ENCODE peak calls at places on chromosome 1, in eight cellular contexts. R is HFFc6, D is AG09309, L is astrocyte of the spinal cord, P is WTC11, G is IMR-90, E is fibroblast of mammary gland, N is B cell. T is an unnamed sample.

GRCh38 chr1:50348449-50349241 is 74.6 kb downstream of the DMRTA2 start:
- DNase-seq in L (peak; percentile 68), D (peak; percentile 24), E (peak; percentile 86), G (peak; percentile 77), N (peak; percentile 59), P (peak; percentile 63), R (peak; percentile 64), T (peak; percentile 76)

GRCh38 chr1:205171369-205171768 is 40.1 kb downstream of the DSTYK start:
- DNase-seq in G (no peak), P (no peak), E (no peak), D (no peak), N (no peak), L (no peak), R (no peak), T (no peak)

GRCh38 chr1:201450721-201451291 is 18.2 kb downstream of the PHLDA3 start:
- DNase-seq in D (no peak), G (peak; percentile 89), L (peak; percentile 64), N (no peak), R (peak; percentile 57), P (peak; percentile 39), E (peak; percentile 71), T (no peak)

GRCh38 chr1:70331962-70332361 is 22.6 kb downstream of the ANKRD13C start:
- DNase-seq in P (no peak), E (peak; percentile 30), D (no peak), G (no peak), N (no peak), R (peak; percentile 3), L (peak; percentile 30), T (no peak)

GRCh38 chr1:40363721-40364120 is 9.8 kb upstream of the SMAP2 start:
- DNase-seq in N (peak; percentile 32), D (no peak), E (no peak), P (peak; percentile 27), L (no peak), G (no peak), R (peak; percentile 21), T (peak; percentile 48)

GRCh38 chr1:52152572-52152971 is 10.7 kb downstream of the ZFYVE9 start:
- DNase-seq in E (no peak), G (no peak), P (no peak), L (no peak), R (no peak), N (no peak), D (no peak), T (no peak)

GRCh38 chr1:236522937-236523703 is 662 bp upstream of the LGALS8 start:
- DNase-seq in R (no peak), E (no peak), N (no peak), P (peak; percentile 40), G (no peak), L (no peak), D (no peak), T (no peak)

GRCh38 chr1:218676991-218677390 is 331.9 kb downstream of the TGFB2 start:
- DNase-seq in G (no peak), N (no peak), D (no peak), P (no peak), R (no peak), L (peak; percentile 50), E (no peak), T (no peak)

GRCh38 chr1:55632906-55633305 is 417.7 kb upstream of the USP24 start:
- DNase-seq in E (no peak), P (no peak), L (peak; percentile 5), N (no peak), G (peak; percentile 12), D (no peak), R (no peak), T (no peak)

DNA sequence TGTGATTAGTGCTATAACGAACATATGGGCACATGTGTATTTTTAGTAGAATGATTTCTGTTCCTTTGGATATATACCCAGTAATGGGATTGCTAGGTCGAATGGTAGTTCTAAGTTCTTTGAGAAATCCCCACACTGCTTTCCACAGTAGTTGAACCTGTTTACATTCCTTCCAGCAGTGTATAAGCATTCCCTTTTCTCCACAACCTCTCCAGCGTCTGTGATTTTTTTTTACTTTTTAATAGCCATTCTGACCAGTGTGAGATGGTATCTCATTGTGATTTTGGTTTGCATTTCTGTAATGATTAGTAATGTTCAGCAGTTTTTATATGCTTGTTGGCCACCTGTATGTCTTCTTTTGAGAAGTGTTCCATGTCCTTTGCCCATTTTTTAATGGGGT is 81.8 kb upstream of the SLC44A3 start:
- DNase-seq in N (no peak), R (peak; percentile 61), D (no peak), G (peak; percentile 77), P (no peak), E (no peak), L (no peak), T (no peak)
- TF ChIP-seq CTCF in N (no peak), R (peak; percentile 45), D (no peak), G (peak; percentile 27), P (no peak), E (no peak), L (no peak), T (no peak)

DNA sequence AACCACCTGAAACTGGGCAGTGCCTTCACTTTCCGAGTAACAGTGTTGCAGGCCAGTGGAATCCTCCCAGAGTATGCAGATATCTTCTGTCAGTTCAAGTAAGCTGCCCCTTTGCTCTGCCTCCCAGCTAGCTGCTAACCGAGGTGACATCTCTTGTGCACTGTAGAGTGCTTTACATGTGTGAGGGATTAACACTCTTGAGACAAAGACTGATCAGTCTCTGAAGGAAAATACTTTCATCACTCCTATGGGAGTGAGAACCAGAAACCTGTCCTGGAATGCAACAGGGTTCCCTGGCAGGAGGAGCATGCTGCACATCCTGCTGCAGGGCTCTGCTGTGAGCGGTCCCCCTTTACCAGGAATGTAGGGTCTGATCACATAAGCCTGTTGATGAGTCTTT is 61.4 kb upstream of the PGD start:
- DNase-seq in D (no peak), N (no peak), G (no peak), L (no peak), P (no peak), E (no peak), R (no peak), T (no peak)
- TF ChIP-seq CTCF in D (no peak), N (no peak), G (no peak), L (no peak), P (no peak), E (no peak), R (no peak), T (no peak)

DNA sequence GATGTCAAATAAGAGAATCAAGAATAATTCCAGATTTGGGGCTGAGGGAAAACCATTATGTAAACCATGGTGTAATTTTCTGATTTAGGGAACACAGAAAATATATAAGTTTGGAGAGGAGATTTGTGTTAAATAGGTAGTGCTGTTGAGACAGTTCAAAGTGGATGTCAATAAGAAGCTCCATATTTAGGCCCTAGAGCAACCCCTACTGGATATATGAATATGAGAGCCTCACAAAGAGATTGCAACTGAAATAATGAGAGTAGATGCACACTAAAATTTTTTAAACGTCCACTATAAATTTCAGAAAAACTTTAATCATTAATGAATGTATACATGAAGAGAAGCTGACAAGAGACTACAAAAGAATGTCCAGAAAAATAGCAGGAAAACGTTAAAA is 1447.8 kb upstream of the PRMT6 start:
- DNase-seq in N (no peak), P (no peak), R (peak; percentile 49), L (no peak), G (no peak), D (no peak), E (peak; percentile 25), T (no peak)
- TF ChIP-seq CTCF in N (no peak), P (no peak), R (peak; percentile 72), L (no peak), G (peak; percentile 28), D (peak; percentile 15), E (peak; percentile 34), T (no peak)

DNA sequence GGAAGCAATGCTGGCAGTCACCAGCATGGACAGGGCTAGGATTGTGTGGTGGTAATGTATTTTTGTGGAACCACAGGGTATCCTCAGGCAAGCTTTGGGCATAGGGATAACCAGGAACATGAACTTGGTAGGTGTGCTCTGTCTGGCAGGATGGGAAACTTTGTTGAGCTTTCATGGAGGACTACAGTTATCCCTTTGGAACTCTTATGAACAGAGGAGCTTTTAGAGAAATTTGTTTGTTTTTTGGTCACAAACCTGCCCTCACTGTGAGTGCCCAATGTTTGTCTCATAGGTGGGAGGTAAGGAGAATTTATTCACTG is 54.4 kb downstream of the MACF1 start:
- DNase-seq in D (no peak), P (no peak), R (no peak), N (no peak), E (no peak), G (no peak), L (no peak), T (no peak)
- TF ChIP-seq CTCF in D (no peak), P (no peak), R (peak; percentile 55), N (peak; percentile 36), E (no peak), G (no peak), L (no peak), T (no peak)

GRCh38 chr1:207052736-207053545 is at the start of gene PFKFB2:
- DNase-seq in L (peak; percentile 94), D (peak; percentile 69), P (peak; percentile 100), R (peak; percentile 94), G (peak; percentile 87), E (peak; percentile 91), N (peak; percentile 91), T (peak; percentile 92)
- TF ChIP-seq CTCF in L (no peak), D (no peak), P (no peak), R (peak; percentile 20), G (peak; percentile 7), E (no peak), N (peak; percentile 10), T (no peak)

GRCh38 chr1:187999973-188000372 is 1171.2 kb downstream of the PLA2G4A start:
- DNase-seq in P (no peak), N (no peak), G (peak; percentile 17), E (no peak), D (no peak), R (no peak), L (no peak), T (no peak)
- TF ChIP-seq CTCF in P (no peak), N (no peak), G (peak; percentile 32), E (no peak), D (no peak), R (peak; percentile 36), L (peak; percentile 19), T (no peak)

DNA sequence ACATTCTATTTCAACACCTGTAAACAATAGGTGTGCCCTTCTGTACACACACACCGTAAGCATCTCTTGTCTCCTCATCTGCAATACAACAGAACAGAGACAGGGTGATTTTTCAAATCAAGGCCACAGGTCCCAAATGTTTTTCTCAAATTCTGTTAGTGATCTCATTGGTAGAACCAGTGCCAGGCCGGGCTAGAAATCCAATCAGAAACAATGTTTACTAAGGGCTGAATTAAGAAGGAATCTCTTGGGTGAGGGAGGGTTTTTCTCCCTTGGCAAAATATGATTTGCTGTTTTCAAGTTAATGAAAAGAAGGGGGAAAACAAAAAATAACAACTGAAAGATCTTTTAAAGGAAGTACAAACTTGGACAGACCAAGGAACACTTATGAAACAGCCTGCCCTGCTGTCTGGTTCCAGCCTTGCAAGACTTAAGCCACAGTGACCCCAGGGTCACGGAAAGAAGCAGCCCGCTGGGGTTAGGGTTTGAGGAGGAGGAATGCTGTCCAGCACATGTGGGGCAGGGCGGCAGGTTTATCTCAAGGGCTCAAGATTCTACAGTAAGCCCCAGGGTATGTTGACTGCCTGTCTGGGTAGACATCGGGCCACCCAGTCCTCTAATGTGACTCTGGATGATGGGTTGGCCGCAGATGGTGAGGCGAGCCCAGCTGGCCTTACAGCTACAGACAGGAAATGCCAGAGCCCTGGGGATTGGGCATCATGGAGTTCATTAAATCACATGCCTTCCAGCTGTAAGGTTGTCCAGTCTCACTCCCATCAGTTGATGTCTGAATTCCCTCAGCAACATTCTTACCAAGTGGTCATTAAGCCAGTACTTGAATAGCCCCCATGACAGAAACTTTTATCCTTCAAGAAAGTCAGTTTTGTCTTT is 73.3 kb upstream of the SLC44A3 start:
- DNase-seq in P (no peak), D (no peak), E (peak; percentile 62), L (no peak), R (no peak), N (no peak), G (no peak), T (no peak)
- TF ChIP-seq CTCF in P (no peak), D (no peak), E (peak; percentile 10), L (no peak), R (no peak), N (no peak), G (no peak), T (no peak)